ENCODE peak calls at places on chromosome 2, in four cellular contexts. N is chondrocyte, V is heart left ventricle, K is GM23338. L is an unnamed sample.

GRCh38 chr2:674319-674985 is 2.8 kb downstream of the TMEM18 start:
- DNase-seq in N (no peak), V (no peak), K (no peak), L (no peak)

GRCh38 chr2:45974056-45974455 is 322.6 kb downstream of the PRKCE start:
- DNase-seq in N (no peak), V (no peak), K (no peak), L (no peak)

GRCh38 chr2:240559271-240559670 is 886 bp upstream of the DUSP28 start:
- DNase-seq in N (no peak), V (no peak), K (no peak), L (no peak)

GRCh38 chr2:29878898-29879297 is 42.5 kb downstream of the ALK start:
- DNase-seq in N (no peak), V (no peak), K (no peak), L (no peak)

GRCh38 chr2:28997237-28997846 is 16.2 kb downstream of the TOGARAM2 start:
- DNase-seq in N (no peak), V (no peak), K (no peak), L (no peak)

GRCh38 chr2:239545741-239546392 is 145.0 kb upstream of the HDAC4 start:
- DNase-seq in N (peak; percentile 84), V (no peak), K (no peak), L (no peak)

GRCh38 chr2:181447040-181447439 is 10.1 kb upstream of the ITGA4 start:
- DNase-seq in N (no peak), V (no peak), K (no peak), L (no peak)

GRCh38 chr2:83971547-83971946 is 487.5 kb downstream of the SUCLG1 start:
- DNase-seq in N (no peak), V (no peak), K (no peak), L (no peak)

GRCh38 chr2:27442981-27443323 is 771 bp downstream of the KRTCAP3 start:
- DNase-seq in N (no peak), V (no peak), K (no peak), L (no peak)

GRCh38 chr2:121185571-121186074 is 99.4 kb downstream of the TFCP2L1 start:
- DNase-seq in N (no peak), V (no peak), K (no peak), L (no peak)

GRCh38 chr2:161843936-161844335 is 219.7 kb downstream of the SLC4A10 start:
- DNase-seq in N (no peak), V (no peak), K (no peak), L (no peak)

GRCh38 chr2:200728630-200729029 is 83.1 kb upstream of the BZW1 start:
- DNase-seq in N (no peak), V (peak; percentile 39), K (no peak), L (no peak)

GRCh38 chr2:12534646-12535263 is 182.0 kb upstream of the TRIB2 start:
- DNase-seq in N (no peak), V (no peak), K (peak; percentile 37), L (no peak)

GRCh38 chr2:15782009-15782751 is 158.2 kb upstream of the MYCN start:
- DNase-seq in N (no peak), V (no peak), K (no peak), L (no peak)

GRCh38 chr2:241064008-241064801 is 37.9 kb downstream of the MTERF4 start:
- DNase-seq in N (no peak), V (no peak), K (peak; percentile 70), L (no peak)

GRCh38 chr2:240574386-240575100 is 6.3 kb downstream of the RNPEPL1 start:
- DNase-seq in N (peak; percentile 80), V (peak; percentile 20), K (no peak), L (no peak)

GRCh38 chr2:164789986-164790385 is 51.6 kb downstream of the COBLL1 start:
- DNase-seq in N (no peak), V (no peak), K (no peak), L (no peak)

GRCh38 chr2:21422724-21423522 is 299.2 kb downstream of the TDRD15 start:
- DNase-seq in N (no peak), V (no peak), K (no peak), L (no peak)

GRCh38 chr2:2238726-2239269 is 92.3 kb downstream of the MYT1L start:
- DNase-seq in N (no peak), V (no peak), K (no peak), L (no peak)

GRCh38 chr2:39120521-39120770 is 405 bp downstream of the SOS1 start:
- DNase-seq in N (no peak), V (no peak), K (no peak), L (no peak)

GRCh38 chr2:159904127-159904564 is 106.1 kb upstream of the CD302 start:
- DNase-seq in N (no peak), V (peak; percentile 25), K (peak; percentile 79), L (no peak)

GRCh38 chr2:216665240-216665639 is 30.1 kb downstream of the IGFBP5 start:
- DNase-seq in N (no peak), V (no peak), K (peak; percentile 48), L (no peak)

GRCh38 chr2:146214394-146214929 is 1630.4 kb upstream of the ACVR2A start:
- DNase-seq in N (no peak), V (no peak), K (no peak), L (no peak)

GRCh38 chr2:112055833-112056625 is 960 bp downstream of the TMEM87B start:
- DNase-seq in N (no peak), V (peak; percentile 76), K (peak; percentile 61), L (no peak)

GRCh38 chr2:168705534-168706470 is 96.6 kb upstream of the NOSTRIN start:
- DNase-seq in N (no peak), V (no peak), K (peak; percentile 68), L (no peak)

GRCh38 chr2:40300391-40300790 is 151.5 kb downstream of the SLC8A1 start:
- DNase-seq in N (no peak), V (no peak), K (no peak), L (no peak)

GRCh38 chr2:48605482-48606175 is 12.0 kb upstream of the GTF2A1L start:
- DNase-seq in N (no peak), V (no peak), K (no peak), L (no peak)

GRCh38 chr2:193868833-193869232 is 1674.1 kb upstream of the TMEFF2 start:
- DNase-seq in N (peak; percentile 37), V (no peak), K (no peak), L (no peak)

GRCh38 chr2:43241558-43241957 is 15.2 kb upstream of the ZFP36L2 start:
- DNase-seq in N (no peak), V (no peak), K (peak; percentile 50), L (no peak)

GRCh38 chr2:105610444-105611327 is 134.0 kb upstream of the NCK2 start:
- DNase-seq in N (no peak), V (no peak), K (no peak), L (no peak)

GRCh38 chr2:131022731-131023130 is 70.5 kb downstream of the FAM168B start:
- DNase-seq in N (no peak), V (no peak), K (no peak), L (no peak)

GRCh38 chr2:164430166-164430783 is 191.0 kb downstream of the GRB14 start:
- DNase-seq in N (no peak), V (no peak), K (peak; percentile 74), L (no peak)

GRCh38 chr2:64114063-64114911 is 29.9 kb downstream of the PELI1 start:
- DNase-seq in N (no peak), V (no peak), K (peak; percentile 24), L (no peak)

GRCh38 chr2:241767464-241768250 is 9.0 kb upstream of the GAL3ST2 start:
- DNase-seq in N (peak; percentile 92), V (no peak), K (no peak), L (no peak)

GRCh38 chr2:28435796-28436425 is 43.3 kb downstream of the FOSL2 start:
- DNase-seq in N (no peak), V (no peak), K (no peak), L (no peak)

GRCh38 chr2:96962567-96963203 is 23.7 kb downstream of the FAM178B start:
- DNase-seq in N (no peak), V (no peak), K (no peak), L (no peak)

GRCh38 chr2:88002359-88002707 is 14.0 kb downstream of the RNU2-63P start:
- DNase-seq in N (no peak), V (no peak), K (no peak), L (no peak)

GRCh38 chr2:87996570-87996969 is 19.8 kb downstream of the RNU2-63P start:
- DNase-seq in N (no peak), V (no peak), K (no peak), L (no peak)
- TF ChIP-seq CTCF in N (no peak), V (no peak), K (no peak), L (no peak)

DNA sequence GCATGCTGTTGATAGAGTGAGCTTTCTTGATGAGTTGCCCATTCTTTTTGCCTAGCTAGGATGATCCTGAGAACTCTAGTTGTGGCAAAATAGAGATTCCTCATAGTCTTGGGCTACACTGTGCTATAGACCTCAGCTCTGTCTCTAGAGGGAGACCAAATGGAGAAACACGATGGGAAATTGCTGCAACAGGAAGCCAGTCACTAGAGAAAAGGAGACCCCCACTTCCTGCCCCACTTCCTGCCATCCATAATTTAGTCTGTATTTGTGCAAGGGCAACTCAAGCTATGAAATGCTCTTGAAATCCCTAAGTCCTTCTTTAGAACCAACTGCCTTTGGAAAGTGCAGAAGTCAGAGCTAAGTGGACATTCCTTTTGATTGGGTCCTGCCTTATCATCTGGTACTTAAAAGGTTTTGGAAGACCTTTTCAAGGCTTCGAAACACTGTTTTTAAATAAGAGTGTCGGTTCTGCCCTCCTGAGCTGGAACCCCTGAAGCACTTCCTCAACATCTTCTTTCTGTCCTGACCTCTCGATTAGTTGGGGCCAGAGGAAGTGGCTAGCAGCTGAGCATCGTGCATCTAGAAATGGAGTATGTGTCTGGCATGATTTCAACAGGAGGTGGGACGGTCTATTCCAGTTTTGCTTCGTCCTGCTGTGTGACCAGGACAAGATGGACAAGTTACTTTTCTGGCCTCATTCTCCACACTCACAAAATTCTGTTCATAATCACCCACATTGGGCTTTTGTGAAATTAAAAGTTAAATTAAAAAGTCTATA is 8.6 kb upstream of the KCNE4 start:
- DNase-seq in N (no peak), V (no peak), K (no peak), L (no peak)
- TF ChIP-seq CTCF in N (no peak), V (no peak), K (no peak), L (no peak)

GRCh38 chr2:217944923-217945322 is 57.9 kb downstream of the TNS1 start:
- DNase-seq in N (no peak), V (no peak), K (no peak), L (no peak)

GRCh38 chr2:217941886-217942728 is 60.7 kb downstream of the TNS1 start:
- DNase-seq in N (peak; percentile 72), V (peak; percentile 71), K (no peak), L (no peak)

GRCh38 chr2:217942731-217943335 is 60.0 kb downstream of the TNS1 start:
- DNase-seq in N (peak; percentile 54), V (peak; percentile 56), K (no peak), L (no peak)

GRCh38 chr2:217944366-217944765 is 58.4 kb downstream of the TNS1 start:
- DNase-seq in N (no peak), V (no peak), K (no peak), L (no peak)

GRCh38 chr2:217943379-217944321 is 59.1 kb downstream of the TNS1 start:
- DNase-seq in N (peak; percentile 95), V (peak; percentile 94), K (peak; percentile 88), L (no peak)
- TF ChIP-seq CTCF in N (peak; percentile 72), V (peak; percentile 53), K (peak; percentile 46), L (no peak)

GRCh38 chr2:128036748-128037607 is 9.1 kb upstream of the SAP130 start:
- DNase-seq in N (no peak), V (no peak), K (no peak), L (no peak)

GRCh38 chr2:128041561-128041960 is 13.7 kb upstream of the SAP130 start:
- DNase-seq in N (no peak), V (no peak), K (no peak), L (no peak)

GRCh38 chr2:128039535-128039934 is 11.7 kb upstream of the SAP130 start:
- DNase-seq in N (no peak), V (no peak), K (no peak), L (no peak)

GRCh38 chr2:128040166-128040771 is 12.4 kb upstream of the SAP130 start:
- DNase-seq in N (no peak), V (no peak), K (no peak), L (no peak)

GRCh38 chr2:128037624-128038023 is 9.8 kb upstream of the SAP130 start:
- DNase-seq in N (no peak), V (no peak), K (peak; percentile 35), L (no peak)
- TF ChIP-seq CTCF in N (peak; percentile 25), V (no peak), K (peak; percentile 39), L (no peak)

L was measured in omental fat pad.